ENCODE peak calls at places on chromosomes 7 and 10, in four cellular contexts. W is neuronal stem cell; D is CD4-positive, CD25-positive, alpha-beta regulatory T cell; L is pancreas. X is an unnamed sample.
A peak's percentile ranks its signal among the peaks of the same experiment; 100 is the strongest.

GRCh38 chr10:15211464-15211979 is 43.0 kb upstream of the NMT2 start:
- DNase-seq in W (no peak), L (no peak), D (no peak), X (no peak)

GRCh38 chr7:50502001-50502684 is 52.0 kb upstream of the FIGNL1 start:
- DNase-seq in L (no peak), W (no peak), D (no peak), X (peak; percentile 91)

GRCh38 chr10:45557275-45557905 is 115.2 kb downstream of the ZFAND4 start:
- DNase-seq in L (no peak), D (no peak), W (no peak), X (no peak)

GRCh38 chr7:1087952-1088920 is at the start of gene GPER1:
- DNase-seq in W (peak; percentile 32), D (no peak), L (peak; percentile 72), X (peak; percentile 80)

GRCh38 chr10:60323171-60323570 is 66.5 kb downstream of the ANK3 start:
- DNase-seq in D (no peak), W (no peak), L (no peak), X (no peak)

GRCh38 chr7:50119815-50120637 is 27.0 kb upstream of the ZPBP start:
- DNase-seq in D (peak; percentile 10), L (no peak), W (peak; percentile 2), X (no peak)

GRCh38 chr7:69414555-69414954 is 183.7 kb upstream of the AUTS2 start:
- DNase-seq in D (no peak), L (no peak), W (no peak), X (no peak)

GRCh38 chr10:56346845-56347415 is 14.1 kb downstream of the ZWINT start:
- DNase-seq in L (no peak), D (no peak), W (no peak), X (no peak)

GRCh38 chr7:132393789-132394261 is 182.4 kb downstream of the PLXNA4 start:
- DNase-seq in W (no peak), D (no peak), L (no peak), X (peak; percentile 85)

GRCh38 chr7:90625562-90625961 is 29.4 kb downstream of the CDK14 start:
- DNase-seq in L (no peak), D (no peak), W (peak; percentile 46), X (peak; percentile 61)

GRCh38 chr10:117483056-117483590 is 59.4 kb upstream of the EMX2 start:
- DNase-seq in D (no peak), L (no peak), W (no peak), X (no peak)

GRCh38 chr7:116776610-116777289 is 85.6 kb upstream of the CAPZA2 start:
- DNase-seq in D (no peak), W (no peak), L (no peak), X (no peak)

GRCh38 chr7:121748546-121748945 is 124.4 kb upstream of the PTPRZ1 start:
- DNase-seq in D (no peak), L (no peak), W (no peak), X (no peak)

GRCh38 chr7:105355701-105356100 is 33.0 kb downstream of the SRPK2 start:
- DNase-seq in W (no peak), D (no peak), L (no peak), X (no peak)

GRCh38 chr10:79018591-79019011 is 50.2 kb upstream of the ZMIZ1 start:
- DNase-seq in L (peak; percentile 28), W (no peak), D (no peak), X (peak; percentile 53)

GRCh38 chr10:79019961-79020491 is 48.7 kb upstream of the ZMIZ1 start:
- DNase-seq in D (no peak), W (no peak), L (peak; percentile 29), X (peak; percentile 26)

GRCh38 chr10:79017882-79018550 is 50.8 kb upstream of the ZMIZ1 start:
- DNase-seq in D (no peak), L (peak; percentile 24), W (no peak), X (peak; percentile 17)

GRCh38 chr10:79020605-79021004 is 48.2 kb upstream of the ZMIZ1 start:
- DNase-seq in L (no peak), W (no peak), D (no peak), X (no peak)

GRCh38 chr10:79019441-79019840 is 49.3 kb upstream of the ZMIZ1 start:
- DNase-seq in L (peak; percentile 17), W (no peak), D (no peak), X (peak; percentile 21)
- H3K4me1 ChIP-seq in L (no peaks in the 10 kb centered on the region), W (peaks cover 5% of the 10 kb centered on the region), D (no peaks in the 10 kb centered on the region), X (no peaks in the 10 kb centered on the region)

GRCh38 chr10:103147645-103148044 is 45.4 kb downstream of the NT5C2 start:
- DNase-seq in L (no peak), D (no peak), W (no peak), X (no peak)
- H3K4me1 ChIP-seq in L (peaks cover 26% of the 10 kb centered on the region), D (no peaks in the 10 kb centered on the region), W (no peaks in the 10 kb centered on the region), X (peaks cover 7% of the 10 kb centered on the region)

DNA sequence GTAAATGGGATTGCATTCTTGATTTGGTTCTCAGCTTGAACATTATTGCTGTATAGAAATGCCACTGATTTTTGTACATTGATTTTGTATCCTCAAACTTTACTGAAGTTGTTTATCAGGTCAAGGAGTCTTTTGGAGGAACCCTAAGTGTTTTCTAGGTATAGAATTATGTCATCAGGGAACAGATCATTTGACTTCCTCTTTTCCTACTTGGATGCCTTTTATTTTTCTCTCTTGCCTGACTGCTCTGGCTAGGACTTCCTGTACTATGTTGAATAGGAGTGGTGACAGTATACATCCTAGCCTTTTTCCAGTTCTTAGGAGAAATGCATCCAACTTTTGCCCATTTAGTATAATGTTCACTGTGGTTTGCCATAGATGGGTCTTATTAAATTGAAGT is 48.8 kb downstream of the ANXA8 start:
- DNase-seq in W (no peak), D (no peak), L (no peak), X (no peak)
- H3K4me1 ChIP-seq in W (no peaks in the 10 kb centered on the region), D (no peaks in the 10 kb centered on the region), L (no peaks in the 10 kb centered on the region), X (no peaks in the 10 kb centered on the region)

DNA sequence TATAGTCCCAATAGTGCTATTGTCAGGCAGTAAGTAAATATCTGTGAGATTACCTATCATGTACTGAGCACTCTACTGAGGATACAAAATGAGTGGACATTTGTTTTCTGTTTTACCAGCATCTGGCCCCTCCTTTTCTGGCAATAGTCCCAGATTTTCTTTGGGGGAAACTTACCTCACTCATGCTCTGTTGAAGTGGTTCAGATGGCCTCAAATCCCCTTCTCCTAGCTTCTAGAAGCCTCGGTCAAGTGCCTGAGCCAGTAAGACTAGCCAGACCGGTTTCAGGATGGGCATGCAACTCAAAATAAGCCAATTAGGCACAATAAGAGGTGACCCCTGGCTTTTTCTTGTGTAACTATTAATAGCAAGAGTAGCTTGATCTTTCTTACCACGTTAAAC is 19.7 kb downstream of the TRDMT1 start:
- DNase-seq in W (no peak), L (no peak), D (no peak), X (no peak)
- H3K4me1 ChIP-seq in W (no peaks in the 10 kb centered on the region), L (no peaks in the 10 kb centered on the region), D (no peaks in the 10 kb centered on the region), X (peaks cover 4% of the 10 kb centered on the region)

GRCh38 chr7:47570649-47571050 is 11.3 kb downstream of the TNS3 start:
- DNase-seq in D (no peak), L (no peak), W (no peak), X (no peak)
- H3K4me1 ChIP-seq in D (no peaks in the 10 kb centered on the region), L (peaks cover 70% of the 10 kb centered on the region), W (no peaks in the 10 kb centered on the region), X (peaks cover 65% of the 10 kb centered on the region)

GRCh38 chr7:100804681-100805431 is 22.5 kb downstream of the EPHB4 start:
- DNase-seq in D (no peak), L (no peak), W (no peak), X (no peak)
- H3K4me1 ChIP-seq in D (no peaks in the 10 kb centered on the region), L (peaks cover 22% of the 10 kb centered on the region), W (no peaks in the 10 kb centered on the region), X (peaks cover 2% of the 10 kb centered on the region)

GRCh38 chr10:132690821-132691610 is 94.9 kb downstream of the NKX6-2 start:
- DNase-seq in D (no peak), L (peak; percentile 41), W (no peak), X (peak; percentile 41)

GRCh38 chr10:132689721-132690360 is 96.1 kb downstream of the NKX6-2 start:
- DNase-seq in W (no peak), D (no peak), L (peak; percentile 38), X (peak; percentile 47)

GRCh38 chr10:132690401-132690800 is 95.5 kb downstream of the NKX6-2 start:
- DNase-seq in D (no peak), W (no peak), L (peak; percentile 32), X (peak; percentile 55)

GRCh38 chr10:132692311-132692710 is 93.6 kb downstream of the NKX6-2 start:
- DNase-seq in L (no peak), D (no peak), W (no peak), X (no peak)

DNA sequence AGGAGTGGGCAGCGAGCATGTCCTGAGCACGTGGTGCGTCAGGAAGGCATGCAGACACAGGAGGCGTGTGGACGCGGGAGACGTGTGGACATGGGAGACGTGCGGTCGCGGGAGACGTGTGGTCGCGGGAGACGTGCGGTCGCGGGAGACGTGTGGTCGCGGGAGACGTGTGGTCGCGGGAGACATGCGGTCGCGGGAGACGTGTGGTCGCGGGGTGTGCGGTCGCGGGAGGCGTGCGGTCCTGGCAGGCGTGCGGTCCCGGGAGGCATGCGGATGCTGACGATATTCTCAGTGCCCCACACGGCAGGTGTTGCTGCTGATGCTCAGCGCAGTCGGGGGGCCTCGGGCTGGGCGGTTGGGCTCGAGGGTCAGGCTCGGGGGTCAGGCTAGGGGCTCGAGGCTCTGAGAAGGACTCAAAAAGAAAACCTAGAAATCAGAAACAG is 94.2 kb downstream of the NKX6-2 start:
- DNase-seq in D (no peak), W (no peak), L (peak; percentile 41), X (peak; percentile 34)
- H3K4me1 ChIP-seq in D (no peaks in the 10 kb centered on the region), W (peaks cover 7% of the 10 kb centered on the region), L (no peaks in the 10 kb centered on the region), X (no peaks in the 10 kb centered on the region)

GRCh38 chr7:73367006-73367405 is 39.0 kb downstream of the FKBP6 start:
- DNase-seq in D (no peak), W (no peak), L (no peak), X (no peak)
- H3K4me1 ChIP-seq in D (no peaks in the 10 kb centered on the region), W (peaks cover 5% of the 10 kb centered on the region), L (no peaks in the 10 kb centered on the region), X (no peaks in the 10 kb centered on the region)

GRCh38 chr7:20343211-20343610 is 12.5 kb downstream of the ITGB8 start:
- DNase-seq in D (no peak), W (no peak), L (no peak), X (no peak)
- H3K4me1 ChIP-seq in D (no peaks in the 10 kb centered on the region), W (no peaks in the 10 kb centered on the region), L (no peaks in the 10 kb centered on the region), X (no peaks in the 10 kb centered on the region)

X was measured in kidney.